ENCODE peak calls at places on chromosomes 13 and 19, in ten cellular contexts. One of them, this sample, is unnamed.
A peak's percentile ranks its signal among the peaks of the same experiment; 100 is the strongest.

GRCh38 chr19:737591-738093 is 13.3 kb upstream of the MISP start:
- DNase-seq in thoracic aorta: no peak
- DNase-seq in NB4: peak; percentile 49
- DNase-seq in fibroblast of mammary gland: peak; percentile 20
- DNase-seq in upper lobe of right lung: no peak
- DNase-seq in cardiac muscle cell: peak; percentile 53
- DNase-seq in tibial artery: no peak
- DNase-seq in pancreas: no peak
- DNase-seq in mesothelial cell of epicardium: no peak
- DNase-seq in heart right ventricle: no peak
- DNase-seq in this sample: peak; percentile 71

GRCh38 chr13:75469087-75469486 is 12.9 kb downstream of the TBC1D4 start:
- DNase-seq in cardiac muscle cell: no peak
- DNase-seq in thoracic aorta: no peak
- DNase-seq in fibroblast of mammary gland: no peak
- DNase-seq in upper lobe of right lung: no peak
- DNase-seq in pancreas: no peak
- DNase-seq in mesothelial cell of epicardium: no peak
- DNase-seq in tibial artery: no peak
- DNase-seq in NB4: no peak
- DNase-seq in heart right ventricle: no peak
- DNase-seq in this sample: peak; percentile 5

GRCh38 chr19:17466487-17466850 is 3.9 kb upstream of the SLC27A1 start:
- DNase-seq in fibroblast of mammary gland: no peak
- DNase-seq in thoracic aorta: no peak
- DNase-seq in upper lobe of right lung: no peak
- DNase-seq in cardiac muscle cell: no peak
- DNase-seq in NB4: no peak
- DNase-seq in pancreas: no peak
- DNase-seq in tibial artery: no peak
- DNase-seq in mesothelial cell of epicardium: no peak
- DNase-seq in heart right ventricle: no peak
- DNase-seq in this sample: no peak

GRCh38 chr19:17775991-17776803 is 18.7 kb upstream of the B3GNT3 start:
- DNase-seq in fibroblast of mammary gland: peak; percentile 82
- DNase-seq in pancreas: no peak
- DNase-seq in NB4: peak; percentile 51
- DNase-seq in upper lobe of right lung: peak; percentile 88
- DNase-seq in tibial artery: no peak
- DNase-seq in thoracic aorta: no peak
- DNase-seq in cardiac muscle cell: peak; percentile 62
- DNase-seq in mesothelial cell of epicardium: no peak
- DNase-seq in heart right ventricle: no peak
- DNase-seq in this sample: no peak

GRCh38 chr13:110070511-110071120 is 236.3 kb downstream of the COL4A1 start:
- DNase-seq in pancreas: no peak
- DNase-seq in tibial artery: no peak
- DNase-seq in cardiac muscle cell: peak; percentile 75
- DNase-seq in heart right ventricle: no peak
- DNase-seq in mesothelial cell of epicardium: no peak
- DNase-seq in NB4: no peak
- DNase-seq in fibroblast of mammary gland: peak; percentile 90
- DNase-seq in upper lobe of right lung: no peak
- DNase-seq in thoracic aorta: no peak
- DNase-seq in this sample: no peak

GRCh38 chr19:4821265-4821664 is 10.2 kb downstream of the TICAM1 start:
- DNase-seq in thoracic aorta: no peak
- DNase-seq in heart right ventricle: no peak
- DNase-seq in pancreas: no peak
- DNase-seq in tibial artery: no peak
- DNase-seq in mesothelial cell of epicardium: no peak
- DNase-seq in fibroblast of mammary gland: no peak
- DNase-seq in NB4: no peak
- DNase-seq in upper lobe of right lung: no peak
- DNase-seq in cardiac muscle cell: no peak
- DNase-seq in this sample: no peak

GRCh38 chr13:40318366-40318765 is 348.1 kb downstream of the FOXO1 start:
- DNase-seq in heart right ventricle: peak; percentile 61
- DNase-seq in fibroblast of mammary gland: no peak
- DNase-seq in upper lobe of right lung: no peak
- DNase-seq in NB4: no peak
- DNase-seq in cardiac muscle cell: peak; percentile 25
- DNase-seq in pancreas: peak; percentile 38
- DNase-seq in tibial artery: no peak
- DNase-seq in thoracic aorta: no peak
- DNase-seq in mesothelial cell of epicardium: peak; percentile 29
- DNase-seq in this sample: no peak

GRCh38 chr13:114313061-114313860 is 1.0 kb upstream of the CHAMP1 start:
- DNase-seq in mesothelial cell of epicardium: no peak
- DNase-seq in NB4: peak; percentile 46
- DNase-seq in thoracic aorta: no peak
- DNase-seq in tibial artery: no peak
- DNase-seq in cardiac muscle cell: no peak
- DNase-seq in fibroblast of mammary gland: peak; percentile 48
- DNase-seq in pancreas: no peak
- DNase-seq in heart right ventricle: no peak
- DNase-seq in upper lobe of right lung: no peak
- DNase-seq in this sample: no peak

GRCh38 chr19:32018014-32018413 is 327.4 kb upstream of the ZNF507 start:
- DNase-seq in mesothelial cell of epicardium: no peak
- DNase-seq in fibroblast of mammary gland: peak; percentile 58
- DNase-seq in tibial artery: no peak
- DNase-seq in NB4: peak; percentile 6
- DNase-seq in thoracic aorta: no peak
- DNase-seq in upper lobe of right lung: no peak
- DNase-seq in cardiac muscle cell: peak; percentile 64
- DNase-seq in pancreas: no peak
- DNase-seq in heart right ventricle: no peak
- DNase-seq in this sample: no peak

GRCh38 chr19:55536951-55537740 is at the start of gene SBK2:
- DNase-seq in heart right ventricle: no peak
- DNase-seq in cardiac muscle cell: no peak
- DNase-seq in tibial artery: no peak
- DNase-seq in pancreas: no peak
- DNase-seq in mesothelial cell of epicardium: no peak
- DNase-seq in NB4: peak; percentile 14
- DNase-seq in thoracic aorta: no peak
- DNase-seq in upper lobe of right lung: no peak
- DNase-seq in fibroblast of mammary gland: no peak
- DNase-seq in this sample: peak; percentile 84

GRCh38 chr13:45356966-45357689 is 16.1 kb upstream of the TPT1 start:
- DNase-seq in tibial artery: no peak
- DNase-seq in heart right ventricle: no peak
- DNase-seq in fibroblast of mammary gland: no peak
- DNase-seq in NB4: peak; percentile 67
- DNase-seq in upper lobe of right lung: no peak
- DNase-seq in thoracic aorta: no peak
- DNase-seq in pancreas: no peak
- DNase-seq in mesothelial cell of epicardium: no peak
- DNase-seq in cardiac muscle cell: no peak
- DNase-seq in this sample: no peak

GRCh38 chr19:22030680-22031079 is 19.9 kb upstream of the ZNF208 start:
- DNase-seq in cardiac muscle cell: no peak
- DNase-seq in fibroblast of mammary gland: no peak
- DNase-seq in NB4: no peak
- DNase-seq in heart right ventricle: no peak
- DNase-seq in pancreas: no peak
- DNase-seq in upper lobe of right lung: no peak
- DNase-seq in thoracic aorta: no peak
- DNase-seq in mesothelial cell of epicardium: no peak
- DNase-seq in tibial artery: no peak
- DNase-seq in this sample: no peak

GRCh38 chr19:7004313-7004931 is 16.8 kb downstream of the MBD3L2B start:
- DNase-seq in upper lobe of right lung: no peak
- DNase-seq in cardiac muscle cell: peak; percentile 57
- DNase-seq in tibial artery: no peak
- DNase-seq in NB4: peak; percentile 67
- DNase-seq in fibroblast of mammary gland: peak; percentile 33
- DNase-seq in thoracic aorta: no peak
- DNase-seq in pancreas: no peak
- DNase-seq in mesothelial cell of epicardium: no peak
- DNase-seq in heart right ventricle: no peak
- DNase-seq in this sample: peak; percentile 4

GRCh38 chr13:29771247-29771646 is 79.2 kb downstream of the UBL3 start:
- DNase-seq in fibroblast of mammary gland: peak; percentile 56
- DNase-seq in upper lobe of right lung: no peak
- DNase-seq in heart right ventricle: no peak
- DNase-seq in mesothelial cell of epicardium: no peak
- DNase-seq in cardiac muscle cell: peak; percentile 57
- DNase-seq in thoracic aorta: no peak
- DNase-seq in tibial artery: no peak
- DNase-seq in pancreas: no peak
- DNase-seq in NB4: peak; percentile 61
- DNase-seq in this sample: no peak

GRCh38 chr13:81406639-81407292 is 1065.8 kb upstream of the SPRY2 start:
- DNase-seq in NB4: no peak
- DNase-seq in upper lobe of right lung: no peak
- DNase-seq in mesothelial cell of epicardium: no peak
- DNase-seq in pancreas: no peak
- DNase-seq in thoracic aorta: no peak
- DNase-seq in fibroblast of mammary gland: no peak
- DNase-seq in cardiac muscle cell: no peak
- DNase-seq in tibial artery: no peak
- DNase-seq in heart right ventricle: no peak
- DNase-seq in this sample: no peak

GRCh38 chr19:49272204-49272603 is 52.8 kb downstream of the SLC6A16 start:
- DNase-seq in NB4: no peak
- DNase-seq in fibroblast of mammary gland: peak; percentile 66
- DNase-seq in upper lobe of right lung: no peak
- DNase-seq in heart right ventricle: no peak
- DNase-seq in mesothelial cell of epicardium: no peak
- DNase-seq in thoracic aorta: no peak
- DNase-seq in cardiac muscle cell: peak; percentile 31
- DNase-seq in tibial artery: no peak
- DNase-seq in pancreas: no peak
- DNase-seq in this sample: no peak

GRCh38 chr13:91017031-91017668 is 330.3 kb upstream of the MIR17HG start:
- DNase-seq in mesothelial cell of epicardium: no peak
- DNase-seq in fibroblast of mammary gland: peak; percentile 30
- DNase-seq in thoracic aorta: no peak
- DNase-seq in pancreas: peak; percentile 13
- DNase-seq in tibial artery: no peak
- DNase-seq in cardiac muscle cell: peak; percentile 58
- DNase-seq in heart right ventricle: no peak
- DNase-seq in upper lobe of right lung: peak; percentile 41
- DNase-seq in NB4: peak; percentile 65
- DNase-seq in this sample: peak; percentile 57

GRCh38 chr19:37778613-37779138 is 710 bp downstream of the ZNF573 start:
- DNase-seq in heart right ventricle: no peak
- DNase-seq in pancreas: no peak
- DNase-seq in NB4: peak; percentile 56
- DNase-seq in upper lobe of right lung: no peak
- DNase-seq in thoracic aorta: no peak
- DNase-seq in fibroblast of mammary gland: peak; percentile 17
- DNase-seq in mesothelial cell of epicardium: no peak
- DNase-seq in cardiac muscle cell: peak; percentile 46
- DNase-seq in tibial artery: no peak
- DNase-seq in this sample: no peak

GRCh38 chr19:12828494-12828893 is 5.9 kb downstream of the RTBDN start:
- DNase-seq in NB4: no peak
- DNase-seq in mesothelial cell of epicardium: no peak
- DNase-seq in thoracic aorta: no peak
- DNase-seq in heart right ventricle: no peak
- DNase-seq in fibroblast of mammary gland: peak; percentile 33
- DNase-seq in cardiac muscle cell: peak; percentile 73
- DNase-seq in pancreas: no peak
- DNase-seq in tibial artery: no peak
- DNase-seq in upper lobe of right lung: no peak
- DNase-seq in this sample: peak; percentile 69

DNA sequence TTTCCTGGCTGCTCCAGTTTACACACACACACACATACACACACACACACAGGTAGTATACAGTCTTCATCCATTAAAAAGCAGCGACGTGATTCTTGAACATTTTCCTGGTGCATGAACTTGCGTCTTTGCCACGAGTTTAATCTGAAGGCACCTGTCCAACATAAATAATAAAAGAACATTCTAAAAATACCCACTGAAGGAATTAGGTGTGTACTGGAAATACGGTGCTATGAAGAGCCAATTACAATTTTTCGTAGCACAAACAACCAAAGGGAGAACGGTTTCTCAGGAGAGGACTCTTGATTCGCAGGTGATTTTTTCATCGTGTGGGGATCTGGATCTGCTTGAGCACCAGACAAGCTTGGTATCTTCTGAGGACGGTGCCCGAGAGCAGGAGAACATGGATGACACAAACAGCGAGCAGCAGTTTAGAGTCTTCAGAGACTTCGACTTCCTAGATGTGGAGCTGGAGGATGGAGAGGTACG is 61.2 kb downstream of the ZAR1L start:
- DNase-seq in NB4: no peak
- DNase-seq in fibroblast of mammary gland: no peak
- DNase-seq in mesothelial cell of epicardium: no peak
- DNase-seq in cardiac muscle cell: no peak
- DNase-seq in heart right ventricle: peak; percentile 45
- DNase-seq in pancreas: peak; percentile 77
- DNase-seq in tibial artery: no peak
- DNase-seq in thoracic aorta: no peak
- DNase-seq in upper lobe of right lung: no peak
- DNase-seq in this sample: no peak
- TF ChIP-seq CTCF in NB4: no peak
- TF ChIP-seq CTCF in fibroblast of mammary gland: no peak
- TF ChIP-seq CTCF in mesothelial cell of epicardium: no peak
- TF ChIP-seq CTCF in cardiac muscle cell: no peak
- TF ChIP-seq CTCF in heart right ventricle: no peak
- TF ChIP-seq CTCF in pancreas: no peak
- TF ChIP-seq CTCF in tibial artery: no peak
- TF ChIP-seq CTCF in thoracic aorta: no peak
- TF ChIP-seq CTCF in upper lobe of right lung: no peak
- TF ChIP-seq CTCF in this sample: no peak

GRCh38 chr19:53091413-53091812 is 11.8 kb downstream of the ZNF160 start:
- DNase-seq in thoracic aorta: no peak
- DNase-seq in mesothelial cell of epicardium: no peak
- DNase-seq in pancreas: no peak
- DNase-seq in heart right ventricle: no peak
- DNase-seq in tibial artery: no peak
- DNase-seq in NB4: no peak
- DNase-seq in cardiac muscle cell: no peak
- DNase-seq in fibroblast of mammary gland: no peak
- DNase-seq in upper lobe of right lung: no peak
- DNase-seq in this sample: no peak
- TF ChIP-seq CTCF in thoracic aorta: no peak
- TF ChIP-seq CTCF in mesothelial cell of epicardium: no peak
- TF ChIP-seq CTCF in pancreas: no peak
- TF ChIP-seq CTCF in heart right ventricle: no peak
- TF ChIP-seq CTCF in tibial artery: no peak
- TF ChIP-seq CTCF in NB4: no peak
- TF ChIP-seq CTCF in cardiac muscle cell: no peak
- TF ChIP-seq CTCF in fibroblast of mammary gland: no peak
- TF ChIP-seq CTCF in upper lobe of right lung: no peak
- TF ChIP-seq CTCF in this sample: no peak

GRCh38 chr19:54439174-54439851 is 9.7 kb upstream of the LENG8 start:
- DNase-seq in thoracic aorta: no peak
- DNase-seq in heart right ventricle: no peak
- DNase-seq in pancreas: peak; percentile 92
- DNase-seq in cardiac muscle cell: peak; percentile 61
- DNase-seq in NB4: peak; percentile 55
- DNase-seq in fibroblast of mammary gland: no peak
- DNase-seq in upper lobe of right lung: no peak
- DNase-seq in tibial artery: no peak
- DNase-seq in mesothelial cell of epicardium: no peak
- DNase-seq in this sample: peak; percentile 63
- TF ChIP-seq CTCF in thoracic aorta: no peak
- TF ChIP-seq CTCF in heart right ventricle: peak; percentile 37
- TF ChIP-seq CTCF in pancreas: peak; percentile 37
- TF ChIP-seq CTCF in cardiac muscle cell: peak; percentile 65
- TF ChIP-seq CTCF in NB4: peak; percentile 35
- TF ChIP-seq CTCF in fibroblast of mammary gland: peak; percentile 41
- TF ChIP-seq CTCF in upper lobe of right lung: peak; percentile 17
- TF ChIP-seq CTCF in tibial artery: no peak
- TF ChIP-seq CTCF in mesothelial cell of epicardium: no peak
- TF ChIP-seq CTCF in this sample: peak; percentile 46

GRCh38 chr19:33872445-33873320 is 76.0 kb downstream of the KCTD15 start:
- DNase-seq in thoracic aorta: no peak
- DNase-seq in cardiac muscle cell: no peak
- DNase-seq in upper lobe of right lung: no peak
- DNase-seq in fibroblast of mammary gland: no peak
- DNase-seq in pancreas: no peak
- DNase-seq in tibial artery: no peak
- DNase-seq in heart right ventricle: no peak
- DNase-seq in NB4: peak; percentile 12
- DNase-seq in mesothelial cell of epicardium: no peak
- DNase-seq in this sample: no peak
- TF ChIP-seq CTCF in thoracic aorta: no peak
- TF ChIP-seq CTCF in cardiac muscle cell: no peak
- TF ChIP-seq CTCF in upper lobe of right lung: no peak
- TF ChIP-seq CTCF in fibroblast of mammary gland: no peak
- TF ChIP-seq CTCF in pancreas: no peak
- TF ChIP-seq CTCF in tibial artery: no peak
- TF ChIP-seq CTCF in heart right ventricle: no peak
- TF ChIP-seq CTCF in NB4: no peak
- TF ChIP-seq CTCF in mesothelial cell of epicardium: no peak
- TF ChIP-seq CTCF in this sample: no peak